ENCODE peak calls at places on chromosomes 3 and 15, in eight cellular contexts. B, M, R, N, X, E, Y and D are unnamed samples.

GRCh38 chr3:170867143-170867542 is 2.9 kb downstream of the RPL22L1 start:
- DNase-seq in B (no peak), M (no peak), R (no peak), N (no peak), X (no peak), E (no peak), Y (no peak), D (no peak)

GRCh38 chr15:73982251-73982962 is 9.7 kb downstream of the STOML1 start:
- DNase-seq in B (no peak), M (peak), R (peak), N (no peak), X (no peak), E (no peak), Y (no peak), D (peak)

GRCh38 chr3:190983875-190984274 is 121.4 kb upstream of the GMNC start:
- DNase-seq in B (no peak), M (no peak), R (no peak), N (no peak), X (no peak), E (no peak), Y (no peak), D (no peak)

GRCh38 chr15:45454825-45455224 is 67.7 kb downstream of the SLC30A4 start:
- DNase-seq in B (peak), M (peak), R (peak), N (no peak), X (no peak), E (peak), Y (no peak), D (no peak)

GRCh38 chr15:92711457-92711831 is 55.9 kb upstream of the FAM174B start:
- DNase-seq in B (no peak), M (no peak), R (no peak), N (no peak), X (no peak), E (no peak), Y (no peak), D (no peak)

GRCh38 chr3:28347374-28348285 is 891 bp upstream of the ZCWPW2 start:
- DNase-seq in B (no peak), M (no peak), R (no peak), N (no peak), X (no peak), E (no peak), Y (no peak), D (no peak)

GRCh38 chr3:171364500-171364899 is 95.7 kb downstream of the TNIK start:
- DNase-seq in B (no peak), M (no peak), R (no peak), N (no peak), X (no peak), E (no peak), Y (no peak), D (no peak)

GRCh38 chr3:48535578-48535977 is 21.0 kb downstream of the PFKFB4 start:
- DNase-seq in B (no peak), M (no peak), R (no peak), N (no peak), X (no peak), E (no peak), Y (no peak), D (no peak)

GRCh38 chr15:81297147-81297572 is 26.8 kb downstream of the STARD5 start:
- DNase-seq in B (no peak), M (no peak), R (peak), N (no peak), X (no peak), E (no peak), Y (no peak), D (no peak)

GRCh38 chr3:155872904-155873646 is 2.6 kb downstream of the GMPS start:
- DNase-seq in B (no peak), M (no peak), R (no peak), N (no peak), X (no peak), E (no peak), Y (no peak), D (no peak)

GRCh38 chr3:81463761-81464160 is 297.7 kb downstream of the GBE1 start:
- DNase-seq in B (no peak), M (no peak), R (no peak), N (no peak), X (no peak), E (no peak), Y (no peak), D (no peak)

GRCh38 chr3:64922213-64922612 is 234.4 kb upstream of the ADAMTS9 start:
- DNase-seq in B (no peak), M (no peak), R (no peak), N (no peak), X (no peak), E (no peak), Y (no peak), D (no peak)

GRCh38 chr3:139455855-139456254 is 20.5 kb downstream of the RBP2 start:
- DNase-seq in B (no peak), M (no peak), R (no peak), N (no peak), X (peak), E (no peak), Y (peak), D (peak)

GRCh38 chr15:70863450-70864218 is 9.7 kb upstream of the LARP6 start:
- DNase-seq in B (no peak), M (no peak), R (no peak), N (no peak), X (no peak), E (no peak), Y (no peak), D (no peak)

GRCh38 chr3:99532246-99532645 is 106.1 kb upstream of the COL8A1 start:
- DNase-seq in B (no peak), M (no peak), R (peak), N (no peak), X (peak), E (no peak), Y (no peak), D (no peak)

GRCh38 chr3:168977696-168978374 is 685.7 kb downstream of the MECOM start:
- DNase-seq in B (no peak), M (no peak), R (peak), N (no peak), X (no peak), E (no peak), Y (no peak), D (no peak)

GRCh38 chr15:51982013-51982769 is 10.6 kb upstream of the LEO1 start:
- DNase-seq in B (no peak), M (no peak), R (no peak), N (peak), X (no peak), E (no peak), Y (no peak), D (peak)

GRCh38 chr3:13332158-13332557 is 88.0 kb downstream of the NUP210 start:
- DNase-seq in B (no peak), M (no peak), R (no peak), N (peak), X (peak), E (no peak), Y (peak), D (no peak)

GRCh38 chr15:99566157-99566900 is 545 bp downstream of the MEF2A start:
- DNase-seq in B (peak), M (peak), R (peak), N (no peak), X (no peak), E (peak), Y (no peak), D (peak)

GRCh38 chr3:171459130-171459941 is 869 bp downstream of the TNIK start:
- DNase-seq in B (peak), M (peak), R (no peak), N (peak), X (peak), E (peak), Y (no peak), D (peak)

GRCh38 chr15:65081758-65082157 is 5.2 kb downstream of the KBTBD13 start:
- DNase-seq in B (no peak), M (peak), R (no peak), N (no peak), X (no peak), E (no peak), Y (no peak), D (no peak)

GRCh38 chr3:139448104-139448503 is 28.2 kb downstream of the RBP2 start:
- DNase-seq in B (no peak), M (no peak), R (no peak), N (no peak), X (no peak), E (no peak), Y (no peak), D (no peak)

GRCh38 chr3:69005071-69005816 is 8.2 kb downstream of the EOGT start:
- DNase-seq in B (no peak), M (no peak), R (no peak), N (no peak), X (no peak), E (no peak), Y (no peak), D (no peak)

GRCh38 chr3:20924646-20925395 is 738.8 kb upstream of the SGO1 start:
- DNase-seq in B (no peak), M (no peak), R (no peak), N (no peak), X (no peak), E (no peak), Y (no peak), D (no peak)